ENCODE peak calls at places on chromosomes 5 and 9, in eight cellular contexts. R is kidney epithelial cell; J is BE2C; Z is H1; V is heart left ventricle; K is stomach; P is GM23248; M is naive thymus-derived CD4-positive, alpha-beta T cell. C is an unnamed sample.

GRCh38 chr5:68266457-68266856 is 50.9 kb downstream of the PIK3R1 start:
- DNase-seq in R (no peak), J (no peak), Z (no peak), V (no peak), K (no peak), P (no peak), M (no peak), C (no peak)

GRCh38 chr5:103139264-103139865 is 19.3 kb downstream of the PPIP5K2 start:
- DNase-seq in R (peak; percentile 34), J (peak; percentile 83), Z (peak; percentile 81), V (peak; percentile 76), K (peak; percentile 82), P (peak; percentile 75), M (peak; percentile 82), C (peak; percentile 51)

GRCh38 chr5:72013741-72014703 is 93.3 kb upstream of the MAP1B start:
- DNase-seq in R (no peak), J (no peak), Z (no peak), V (no peak), K (no peak), P (no peak), M (no peak), C (peak; percentile 76)

GRCh38 chr9:119368681-119369581 is at the start of gene BRINP1:
- DNase-seq in R (peak; percentile 26), J (peak; percentile 76), Z (peak; percentile 81), V (no peak), K (no peak), P (peak; percentile 82), M (no peak), C (no peak)

GRCh38 chr9:135039916-135040645 is 47.4 kb upstream of the OLFM1 start:
- DNase-seq in R (no peak), J (no peak), Z (no peak), V (no peak), K (peak; percentile 22), P (no peak), M (no peak), C (no peak)

GRCh38 chr5:158976035-158976434 is 123.7 kb downstream of the EBF1 start:
- DNase-seq in R (peak; percentile 79), J (no peak), Z (no peak), V (no peak), K (no peak), P (peak; percentile 86), M (no peak), C (peak; percentile 52)

GRCh38 chr5:119031905-119032304 is 39.0 kb upstream of the DMXL1 start:
- DNase-seq in R (peak; percentile 12), J (no peak), Z (no peak), V (no peak), K (no peak), P (no peak), M (no peak), C (no peak)

GRCh38 chr9:126842977-126843799 is 17.3 kb upstream of the ZBTB34 start:
- DNase-seq in R (no peak), J (no peak), Z (no peak), V (no peak), K (no peak), P (no peak), M (no peak), C (no peak)

GRCh38 chr5:39373797-39374196 is 9.5 kb upstream of the C9 start:
- DNase-seq in R (peak; percentile 42), J (no peak), Z (no peak), V (no peak), K (no peak), P (no peak), M (no peak), C (no peak)

GRCh38 chr9:126228779-126229444 is 97.7 kb upstream of the MVB12B start:
- DNase-seq in R (peak; percentile 7), J (peak; percentile 83), Z (peak; percentile 89), V (peak; percentile 63), K (peak; percentile 72), P (peak; percentile 84), M (peak; percentile 62), C (peak; percentile 70)

GRCh38 chr9:134268308-134268724 is 57.9 kb upstream of the RXRA start:
- DNase-seq in R (no peak), J (no peak), Z (no peak), V (no peak), K (peak; percentile 42), P (no peak), M (no peak), C (no peak)

GRCh38 chr5:110884005-110884404 is 145.2 kb downstream of the SLC25A46 start:
- DNase-seq in R (no peak), J (no peak), Z (no peak), V (no peak), K (no peak), P (peak; percentile 37), M (no peak), C (no peak)
- H3K27me3 ChIP-seq in R (no peaks in the 10 kb centered on the region), J (peaks cover 4% of the 10 kb centered on the region), Z (no peaks in the 10 kb centered on the region), V (no peaks in the 10 kb centered on the region), K (no peaks in the 10 kb centered on the region), P (no peaks in the 10 kb centered on the region), M (no peaks in the 10 kb centered on the region), C (no peaks in the 10 kb centered on the region)

GRCh38 chr5:173474881-173475287 is 141.6 kb downstream of the BOD1 start:
- DNase-seq in R (no peak), J (no peak), Z (no peak), V (no peak), K (no peak), P (peak; percentile 91), M (no peak), C (no peak)
- H3K27me3 ChIP-seq in R (no peaks in the 10 kb centered on the region), J (peaks cover 13% of the 10 kb centered on the region), Z (no peaks in the 10 kb centered on the region), V (no peaks in the 10 kb centered on the region), K (no peaks in the 10 kb centered on the region), P (no peaks in the 10 kb centered on the region), M (no peaks in the 10 kb centered on the region), C (no peaks in the 10 kb centered on the region)

DNA sequence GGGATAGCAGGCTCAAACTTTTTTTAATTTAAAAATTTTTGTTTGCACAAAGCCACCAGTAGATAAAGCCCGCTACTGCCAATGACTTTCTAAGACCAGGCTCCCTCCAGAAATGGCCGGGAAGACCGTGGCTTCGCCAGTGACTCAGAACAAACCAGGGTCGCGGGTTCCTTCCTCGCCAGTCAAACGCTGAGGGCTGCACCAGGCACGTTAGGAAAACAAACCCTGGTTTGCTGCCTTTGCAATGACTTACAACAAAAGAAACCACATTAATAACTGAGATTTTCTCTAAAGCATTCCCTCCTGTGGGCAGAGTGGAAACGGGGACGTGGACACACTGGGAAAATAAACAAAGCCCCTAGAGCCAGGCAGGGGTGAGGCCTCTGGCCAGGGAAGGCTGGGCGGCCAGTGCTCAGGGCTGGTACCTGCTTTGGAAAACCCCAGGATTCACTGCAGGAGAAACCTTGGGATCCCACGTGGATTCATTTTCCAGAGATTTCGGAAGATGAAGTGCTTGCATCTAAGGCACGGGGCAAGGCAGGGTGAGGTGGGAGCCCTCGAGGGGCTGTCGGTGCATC is 3.8 kb downstream of the PRRX2 start:
- DNase-seq in R (no peak), J (no peak), Z (no peak), V (no peak), K (no peak), P (peak; percentile 96), M (no peak), C (no peak)
- H3K27me3 ChIP-seq in R (peaks cover 39% of the 10 kb centered on the region), J (peaks cover 8% of the 10 kb centered on the region), Z (peaks cover 9% of the 10 kb centered on the region), V (peaks cover 3% of the 10 kb centered on the region), K (peaks cover 33% of the 10 kb centered on the region), P (no peaks in the 10 kb centered on the region), M (no peaks in the 10 kb centered on the region), C (no peaks in the 10 kb centered on the region)

GRCh38 chr5:170390472-170390871 is 1.3 kb upstream of the KCNMB1 start:
- DNase-seq in R (no peak), J (no peak), Z (no peak), V (no peak), K (no peak), P (no peak), M (no peak), C (no peak)
- H3K27me3 ChIP-seq in R (peaks cover 8% of the 10 kb centered on the region), J (peaks cover 3% of the 10 kb centered on the region), Z (no peaks in the 10 kb centered on the region), V (no peaks in the 10 kb centered on the region), K (peaks cover 4% of the 10 kb centered on the region), P (peaks cover 58% of the 10 kb centered on the region), M (no peaks in the 10 kb centered on the region), C (no peaks in the 10 kb centered on the region)